ENCODE peak calls at places on chromosomes 7 and 10, in ten cellular contexts. O is GM23248; E is GDM1; G is activated CD8-positive, alpha-beta memory T cell treated with anti-CD3 and anti-CD28 coated beads, Interleukin-2, amount 50 U/mL, for 4 hours; K is foreskin keratinocyte; R is AG10803; J is RCC 7860; H is stimulated activated CD4-positive, alpha-beta T cell treated with anti-CD3 and anti-CD28 coated beads, Interleukin-4, amount 100 ng/mL, for 1 hour; W is HEK293T; M is iris pigment epithelial cell. D is an unnamed sample.

GRCh38 chr7:149820622-149821190 is 17.5 kb upstream of the ZNF862 start:
- DNase-seq in H (no peak), J (no peak), W (no peak), M (no peak), E (no peak), G (no peak), K (no peak), R (no peak), O (no peak), D (no peak)

GRCh38 chr10:73432646-73433537 is 469 bp downstream of the MSS51 start:
- DNase-seq in R (no peak), J (no peak), O (no peak), H (no peak), K (no peak), M (no peak), W (no peak), E (no peak), G (no peak), D (no peak)

GRCh38 chr7:136947347-136947746 is 78.9 kb downstream of the CHRM2 start:
- DNase-seq in K (no peak), J (no peak), G (no peak), O (peak; percentile 23), E (no peak), H (no peak), W (no peak), R (peak; percentile 7), M (peak; percentile 69), D (no peak)

GRCh38 chr7:75795831-75796285 is 17.7 kb downstream of the CCL24 start:
- DNase-seq in K (no peak), O (no peak), M (no peak), R (no peak), G (no peak), J (no peak), W (no peak), H (no peak), E (no peak), D (no peak)

GRCh38 chr10:103125323-103126267 is 67.5 kb downstream of the NT5C2 start:
- DNase-seq in K (no peak), J (peak; percentile 18), O (no peak), G (no peak), R (no peak), M (peak; percentile 57), W (no peak), H (no peak), E (no peak), D (peak; percentile 66)

GRCh38 chr7:28383949-28384348 is 28.4 kb upstream of the CREB5 start:
- DNase-seq in O (no peak), J (no peak), M (no peak), G (no peak), R (no peak), K (no peak), H (no peak), E (no peak), W (peak; percentile 49), D (no peak)

GRCh38 chr10:94963901-94964300 is 25.4 kb downstream of the CYP2C9 start:
- DNase-seq in H (no peak), M (peak; percentile 47), G (no peak), E (peak; percentile 37), J (peak; percentile 34), O (peak; percentile 57), W (peak; percentile 52), R (peak; percentile 20), K (peak; percentile 24), D (peak; percentile 57)

GRCh38 chr10:88505680-88506215 is 77.4 kb downstream of the RNLS start:
- DNase-seq in H (no peak), G (no peak), W (no peak), M (no peak), J (no peak), O (no peak), R (no peak), E (no peak), K (no peak), D (no peak)

GRCh38 chr10:822197-822596 is 109.3 kb downstream of the LARP4B start:
- DNase-seq in O (no peak), H (no peak), G (no peak), K (no peak), M (no peak), E (no peak), R (no peak), J (no peak), W (no peak), D (no peak)

GRCh38 chr10:5607594-5607993 is 58.8 kb downstream of the ASB13 start:
- DNase-seq in G (no peak), K (no peak), R (no peak), O (no peak), W (no peak), M (no peak), H (no peak), E (no peak), J (no peak), D (no peak)

GRCh38 chr10:42934351-42934811 is 142.5 kb upstream of the RET start:
- DNase-seq in M (no peak), O (no peak), E (no peak), K (no peak), J (no peak), H (no peak), W (no peak), R (no peak), G (no peak), D (no peak)

GRCh38 chr10:82378146-82378545 is 503.2 kb downstream of the NRG3 start:
- DNase-seq in E (no peak), R (peak; percentile 16), J (no peak), O (peak; percentile 73), W (no peak), K (peak; percentile 2), H (no peak), M (peak; percentile 4), G (no peak), D (no peak)

GRCh38 chr10:102802920-102803534 is 34.2 kb downstream of the CYP17A1 start:
- DNase-seq in G (no peak), H (no peak), O (peak; percentile 94), J (peak; percentile 57), W (no peak), K (peak; percentile 93), E (no peak), M (peak; percentile 99), R (peak; percentile 90), D (peak; percentile 27)

GRCh38 chr7:40403664-40404476 is 269.1 kb downstream of the SUGCT start:
- DNase-seq in H (no peak), M (peak; percentile 5), R (peak; percentile 33), O (no peak), E (no peak), W (no peak), G (no peak), J (no peak), K (no peak), D (no peak)

GRCh38 chr10:99534939-99535763 is 2.4 kb downstream of the NKX2-3 start:
- DNase-seq in W (no peak), H (no peak), M (no peak), O (peak; percentile 51), K (peak; percentile 38), G (no peak), E (no peak), J (no peak), R (peak; percentile 9), D (peak; percentile 15)

D was measured in ACHN.